ENCODE peak calls at places on chromosomes 2 and 18, in nine cellular contexts. One of them, this sample, is unnamed.

GRCh38 chr2:112814278-112814677 is 22.3 kb downstream of the IL1B start:
- DNase-seq in stimulated activated CD8-positive, alpha-beta memory T cell treated with anti-CD3 and anti-CD28 coated beads, Interleukin-7, amount 100 ng/mL, for 24 hours: no peak
- DNase-seq in A549: no peak
- DNase-seq in Peyer's patch: no peak
- DNase-seq in AG04449: no peak
- DNase-seq in activated CD4-positive, alpha-beta T cell treated with anti-CD3 and anti-CD28 coated beads for 48 hours: no peak
- DNase-seq in posterior cingulate gyrus: no peak
- DNase-seq in caudate nucleus: no peak
- DNase-seq in colonic mucosa: no peak
- DNase-seq in this sample: no peak

GRCh38 chr2:72919414-72920316 is 2.3 kb downstream of the EMX1 start:
- DNase-seq in stimulated activated CD8-positive, alpha-beta memory T cell treated with anti-CD3 and anti-CD28 coated beads, Interleukin-7, amount 100 ng/mL, for 24 hours: no peak
- DNase-seq in A549: no peak
- DNase-seq in Peyer's patch: peak
- DNase-seq in AG04449: no peak
- DNase-seq in activated CD4-positive, alpha-beta T cell treated with anti-CD3 and anti-CD28 coated beads for 48 hours: no peak
- DNase-seq in posterior cingulate gyrus: peak
- DNase-seq in caudate nucleus: no peak
- DNase-seq in colonic mucosa: no peak
- DNase-seq in this sample: no peak

GRCh38 chr2:135773917-135774316 is 32.3 kb downstream of the UBXN4 start:
- DNase-seq in stimulated activated CD8-positive, alpha-beta memory T cell treated with anti-CD3 and anti-CD28 coated beads, Interleukin-7, amount 100 ng/mL, for 24 hours: no peak
- DNase-seq in A549: no peak
- DNase-seq in Peyer's patch: no peak
- DNase-seq in AG04449: no peak
- DNase-seq in activated CD4-positive, alpha-beta T cell treated with anti-CD3 and anti-CD28 coated beads for 48 hours: no peak
- DNase-seq in posterior cingulate gyrus: no peak
- DNase-seq in caudate nucleus: no peak
- DNase-seq in colonic mucosa: no peak
- DNase-seq in this sample: peak

GRCh38 chr18:62331581-62332436 is 6.7 kb downstream of the TNFRSF11A start:
- DNase-seq in stimulated activated CD8-positive, alpha-beta memory T cell treated with anti-CD3 and anti-CD28 coated beads, Interleukin-7, amount 100 ng/mL, for 24 hours: no peak
- DNase-seq in A549: no peak
- DNase-seq in Peyer's patch: peak
- DNase-seq in AG04449: no peak
- DNase-seq in activated CD4-positive, alpha-beta T cell treated with anti-CD3 and anti-CD28 coated beads for 48 hours: no peak
- DNase-seq in posterior cingulate gyrus: no peak
- DNase-seq in caudate nucleus: no peak
- DNase-seq in colonic mucosa: peak
- DNase-seq in this sample: peak

GRCh38 chr2:113251118-113251517 is 27.6 kb downstream of the PAX8 start:
- DNase-seq in stimulated activated CD8-positive, alpha-beta memory T cell treated with anti-CD3 and anti-CD28 coated beads, Interleukin-7, amount 100 ng/mL, for 24 hours: no peak
- DNase-seq in A549: no peak
- DNase-seq in Peyer's patch: peak
- DNase-seq in AG04449: no peak
- DNase-seq in activated CD4-positive, alpha-beta T cell treated with anti-CD3 and anti-CD28 coated beads for 48 hours: peak
- DNase-seq in posterior cingulate gyrus: no peak
- DNase-seq in caudate nucleus: no peak
- DNase-seq in colonic mucosa: no peak
- DNase-seq in this sample: no peak

GRCh38 chr18:8705280-8705940 is at the start of gene MTCL1:
- DNase-seq in stimulated activated CD8-positive, alpha-beta memory T cell treated with anti-CD3 and anti-CD28 coated beads, Interleukin-7, amount 100 ng/mL, for 24 hours: no peak
- DNase-seq in A549: peak
- DNase-seq in Peyer's patch: peak
- DNase-seq in AG04449: no peak
- DNase-seq in activated CD4-positive, alpha-beta T cell treated with anti-CD3 and anti-CD28 coated beads for 48 hours: peak
- DNase-seq in posterior cingulate gyrus: peak
- DNase-seq in caudate nucleus: peak
- DNase-seq in colonic mucosa: no peak
- DNase-seq in this sample: no peak

GRCh38 chr2:9673914-9674481 is 43.2 kb upstream of the YWHAQ start:
- DNase-seq in stimulated activated CD8-positive, alpha-beta memory T cell treated with anti-CD3 and anti-CD28 coated beads, Interleukin-7, amount 100 ng/mL, for 24 hours: no peak
- DNase-seq in A549: no peak
- DNase-seq in Peyer's patch: no peak
- DNase-seq in AG04449: no peak
- DNase-seq in activated CD4-positive, alpha-beta T cell treated with anti-CD3 and anti-CD28 coated beads for 48 hours: no peak
- DNase-seq in posterior cingulate gyrus: no peak
- DNase-seq in caudate nucleus: no peak
- DNase-seq in colonic mucosa: no peak
- DNase-seq in this sample: no peak

GRCh38 chr2:43889416-43889815 is 50.6 kb downstream of the ABCG8 start:
- DNase-seq in stimulated activated CD8-positive, alpha-beta memory T cell treated with anti-CD3 and anti-CD28 coated beads, Interleukin-7, amount 100 ng/mL, for 24 hours: no peak
- DNase-seq in A549: no peak
- DNase-seq in Peyer's patch: no peak
- DNase-seq in AG04449: no peak
- DNase-seq in activated CD4-positive, alpha-beta T cell treated with anti-CD3 and anti-CD28 coated beads for 48 hours: no peak
- DNase-seq in posterior cingulate gyrus: no peak
- DNase-seq in caudate nucleus: no peak
- DNase-seq in colonic mucosa: no peak
- DNase-seq in this sample: no peak

GRCh38 chr18:68121826-68122225 is 593.1 kb downstream of the TMX3 start:
- DNase-seq in stimulated activated CD8-positive, alpha-beta memory T cell treated with anti-CD3 and anti-CD28 coated beads, Interleukin-7, amount 100 ng/mL, for 24 hours: no peak
- DNase-seq in A549: no peak
- DNase-seq in Peyer's patch: no peak
- DNase-seq in AG04449: no peak
- DNase-seq in activated CD4-positive, alpha-beta T cell treated with anti-CD3 and anti-CD28 coated beads for 48 hours: no peak
- DNase-seq in posterior cingulate gyrus: no peak
- DNase-seq in caudate nucleus: no peak
- DNase-seq in colonic mucosa: no peak
- DNase-seq in this sample: no peak

This sample was measured in Kasumi-1.